ENCODE peak calls at places on chromosomes 12 and 14, in nine cellular contexts. One of them, this sample, is unnamed.

GRCh38 chr12:64782181-64782580 is 23.0 kb upstream of the GNS start:
- DNase-seq in germinal center: no peak
- DNase-seq in naive thymus-derived CD4-positive, alpha-beta T cell: no peak
- DNase-seq in tibial artery: no peak
- DNase-seq in GM12891: no peak
- DNase-seq in neural crest cell: no peak
- DNase-seq in upper lobe of right lung: no peak
- DNase-seq in fibroblast of mammary gland: no peak
- DNase-seq in GM03348: no peak
- DNase-seq in this sample: no peak

GRCh38 chr14:61511558-61511924 is 183.8 kb upstream of the HIF1A start:
- DNase-seq in naive thymus-derived CD4-positive, alpha-beta T cell: peak; percentile 27
- DNase-seq in tibial artery: no peak
- DNase-seq in germinal center: no peak
- DNase-seq in neural crest cell: no peak
- DNase-seq in upper lobe of right lung: peak; percentile 68
- DNase-seq in fibroblast of mammary gland: no peak
- DNase-seq in GM03348: no peak
- DNase-seq in GM12891: no peak
- DNase-seq in this sample: no peak

GRCh38 chr14:20501346-20501745 is 4.0 kb upstream of the RNASE10 start:
- DNase-seq in upper lobe of right lung: no peak
- DNase-seq in tibial artery: no peak
- DNase-seq in fibroblast of mammary gland: peak; percentile 83
- DNase-seq in neural crest cell: no peak
- DNase-seq in germinal center: no peak
- DNase-seq in GM12891: no peak
- DNase-seq in GM03348: no peak
- DNase-seq in naive thymus-derived CD4-positive, alpha-beta T cell: no peak
- DNase-seq in this sample: no peak

GRCh38 chr12:124457287-124458219 is 109.9 kb downstream of the NCOR2 start:
- DNase-seq in neural crest cell: peak; percentile 46
- DNase-seq in GM12891: peak; percentile 64
- DNase-seq in tibial artery: peak; percentile 97
- DNase-seq in naive thymus-derived CD4-positive, alpha-beta T cell: peak; percentile 34
- DNase-seq in upper lobe of right lung: peak; percentile 83
- DNase-seq in fibroblast of mammary gland: peak; percentile 61
- DNase-seq in germinal center: peak; percentile 66
- DNase-seq in GM03348: peak; percentile 85
- DNase-seq in this sample: peak; percentile 86

GRCh38 chr14:104875412-104875751 is 10.3 kb downstream of the CEP170B start:
- DNase-seq in fibroblast of mammary gland: no peak
- DNase-seq in tibial artery: no peak
- DNase-seq in upper lobe of right lung: no peak
- DNase-seq in neural crest cell: no peak
- DNase-seq in naive thymus-derived CD4-positive, alpha-beta T cell: no peak
- DNase-seq in GM12891: no peak
- DNase-seq in GM03348: no peak
- DNase-seq in germinal center: no peak
- DNase-seq in this sample: no peak

GRCh38 chr14:96104469-96105057 is 65.4 kb downstream of the C14orf132 start:
- DNase-seq in neural crest cell: no peak
- DNase-seq in GM12891: no peak
- DNase-seq in GM03348: peak; percentile 96
- DNase-seq in fibroblast of mammary gland: peak; percentile 100
- DNase-seq in upper lobe of right lung: peak; percentile 83
- DNase-seq in naive thymus-derived CD4-positive, alpha-beta T cell: no peak
- DNase-seq in tibial artery: peak; percentile 89
- DNase-seq in germinal center: no peak
- DNase-seq in this sample: no peak

GRCh38 chr12:6903712-6904111 is 910 bp upstream of the LRRC23 start:
- DNase-seq in GM03348: no peak
- DNase-seq in upper lobe of right lung: no peak
- DNase-seq in fibroblast of mammary gland: no peak
- DNase-seq in naive thymus-derived CD4-positive, alpha-beta T cell: no peak
- DNase-seq in GM12891: no peak
- DNase-seq in tibial artery: no peak
- DNase-seq in neural crest cell: no peak
- DNase-seq in germinal center: no peak
- DNase-seq in this sample: no peak

GRCh38 chr12:95767703-95768102 is 22.9 kb downstream of the NTN4 start:
- DNase-seq in GM03348: no peak
- DNase-seq in neural crest cell: no peak
- DNase-seq in naive thymus-derived CD4-positive, alpha-beta T cell: no peak
- DNase-seq in tibial artery: no peak
- DNase-seq in germinal center: no peak
- DNase-seq in fibroblast of mammary gland: peak; percentile 64
- DNase-seq in GM12891: no peak
- DNase-seq in upper lobe of right lung: no peak
- DNase-seq in this sample: no peak

GRCh38 chr14:54935958-54936357 is 33.3 kb upstream of the GCH1 start:
- DNase-seq in germinal center: no peak
- DNase-seq in GM03348: no peak
- DNase-seq in fibroblast of mammary gland: peak; percentile 64
- DNase-seq in tibial artery: no peak
- DNase-seq in GM12891: no peak
- DNase-seq in neural crest cell: no peak
- DNase-seq in upper lobe of right lung: no peak
- DNase-seq in naive thymus-derived CD4-positive, alpha-beta T cell: no peak
- DNase-seq in this sample: no peak

GRCh38 chr12:21296751-21297406 is 37.8 kb downstream of the SLCO1A2 start:
- DNase-seq in GM12891: no peak
- DNase-seq in neural crest cell: peak; percentile 6
- DNase-seq in fibroblast of mammary gland: peak; percentile 19
- DNase-seq in GM03348: peak; percentile 52
- DNase-seq in naive thymus-derived CD4-positive, alpha-beta T cell: no peak
- DNase-seq in upper lobe of right lung: no peak
- DNase-seq in tibial artery: no peak
- DNase-seq in germinal center: peak; percentile 5
- DNase-seq in this sample: no peak

GRCh38 chr14:29529418-29529817 is 398.2 kb downstream of the PRKD1 start:
- DNase-seq in germinal center: no peak
- DNase-seq in naive thymus-derived CD4-positive, alpha-beta T cell: no peak
- DNase-seq in GM03348: no peak
- DNase-seq in tibial artery: no peak
- DNase-seq in GM12891: no peak
- DNase-seq in fibroblast of mammary gland: peak; percentile 28
- DNase-seq in neural crest cell: peak; percentile 12
- DNase-seq in upper lobe of right lung: no peak
- DNase-seq in this sample: no peak

GRCh38 chr14:105485720-105486332 is 860 bp upstream of the CRIP1 start:
- DNase-seq in tibial artery: no peak
- DNase-seq in fibroblast of mammary gland: no peak
- DNase-seq in GM12891: no peak
- DNase-seq in germinal center: no peak
- DNase-seq in upper lobe of right lung: no peak
- DNase-seq in neural crest cell: peak; percentile 59
- DNase-seq in GM03348: no peak
- DNase-seq in naive thymus-derived CD4-positive, alpha-beta T cell: peak; percentile 47
- DNase-seq in this sample: no peak

GRCh38 chr14:72845196-72845595 is 48.7 kb downstream of the DPF3 start:
- DNase-seq in upper lobe of right lung: no peak
- DNase-seq in GM12891: no peak
- DNase-seq in fibroblast of mammary gland: no peak
- DNase-seq in germinal center: no peak
- DNase-seq in naive thymus-derived CD4-positive, alpha-beta T cell: no peak
- DNase-seq in neural crest cell: no peak
- DNase-seq in GM03348: no peak
- DNase-seq in tibial artery: no peak
- DNase-seq in this sample: no peak